ENCODE peak calls at places on chromosomes 7 and 10, in seven cellular contexts. One of them, this sample, is unnamed.

GRCh38 chr7:28986028-28986427 is 27.9 kb upstream of the TRIL start:
- DNase-seq in CD8-positive, alpha-beta T cell: no peak
- DNase-seq in left ventricle myocardium inferior: no peak
- DNase-seq in Peyer's patch: no peak
- DNase-seq in heart right ventricle: no peak
- DNase-seq in neural progenitor cell: no peak
- DNase-seq in brain microvascular endothelial cell: no peak
- DNase-seq in this sample: no peak

GRCh38 chr7:137501561-137501960 is 158.0 kb upstream of the PTN start:
- DNase-seq in brain microvascular endothelial cell: no peak
- DNase-seq in neural progenitor cell: no peak
- DNase-seq in heart right ventricle: no peak
- DNase-seq in left ventricle myocardium inferior: no peak
- DNase-seq in Peyer's patch: no peak
- DNase-seq in CD8-positive, alpha-beta T cell: no peak
- DNase-seq in this sample: no peak

GRCh38 chr7:5289345-5289744 is 6.6 kb downstream of the SLC29A4 start:
- DNase-seq in brain microvascular endothelial cell: no peak
- DNase-seq in CD8-positive, alpha-beta T cell: no peak
- DNase-seq in Peyer's patch: no peak
- DNase-seq in heart right ventricle: no peak
- DNase-seq in left ventricle myocardium inferior: no peak
- DNase-seq in neural progenitor cell: no peak
- DNase-seq in this sample: no peak

GRCh38 chr10:72243822-72244437 is 27.9 kb upstream of the ASCC1 start:
- DNase-seq in heart right ventricle: peak; percentile 38
- DNase-seq in left ventricle myocardium inferior: peak; percentile 68
- DNase-seq in neural progenitor cell: no peak
- DNase-seq in brain microvascular endothelial cell: peak; percentile 89
- DNase-seq in CD8-positive, alpha-beta T cell: no peak
- DNase-seq in Peyer's patch: no peak
- DNase-seq in this sample: peak; percentile 94

GRCh38 chr7:10225265-10225664 is 748.4 kb upstream of the PHF14 start:
- DNase-seq in Peyer's patch: no peak
- DNase-seq in heart right ventricle: no peak
- DNase-seq in brain microvascular endothelial cell: no peak
- DNase-seq in neural progenitor cell: peak; percentile 26
- DNase-seq in left ventricle myocardium inferior: no peak
- DNase-seq in CD8-positive, alpha-beta T cell: no peak
- DNase-seq in this sample: no peak

GRCh38 chr7:135714534-135715009 is 13.4 kb downstream of the SLC13A4 start:
- DNase-seq in Peyer's patch: no peak
- DNase-seq in left ventricle myocardium inferior: no peak
- DNase-seq in heart right ventricle: no peak
- DNase-seq in brain microvascular endothelial cell: peak; percentile 58
- DNase-seq in neural progenitor cell: peak; percentile 76
- DNase-seq in CD8-positive, alpha-beta T cell: no peak
- DNase-seq in this sample: no peak

GRCh38 chr7:55233001-55233400 is 132.1 kb upstream of the LANCL2 start:
- DNase-seq in brain microvascular endothelial cell: no peak
- DNase-seq in CD8-positive, alpha-beta T cell: no peak
- DNase-seq in Peyer's patch: no peak
- DNase-seq in neural progenitor cell: no peak
- DNase-seq in heart right ventricle: no peak
- DNase-seq in left ventricle myocardium inferior: no peak
- DNase-seq in this sample: no peak

GRCh38 chr10:7696545-7696944 is 6.6 kb upstream of the ITIH2 start:
- DNase-seq in left ventricle myocardium inferior: peak; percentile 55
- DNase-seq in CD8-positive, alpha-beta T cell: no peak
- DNase-seq in heart right ventricle: peak; percentile 53
- DNase-seq in Peyer's patch: no peak
- DNase-seq in neural progenitor cell: no peak
- DNase-seq in brain microvascular endothelial cell: no peak
- DNase-seq in this sample: no peak

GRCh38 chr7:139731802-139732470 is 45.9 kb downstream of the HIPK2 start:
- DNase-seq in left ventricle myocardium inferior: peak; percentile 82
- DNase-seq in CD8-positive, alpha-beta T cell: no peak
- DNase-seq in brain microvascular endothelial cell: peak; percentile 92
- DNase-seq in heart right ventricle: peak; percentile 76
- DNase-seq in neural progenitor cell: no peak
- DNase-seq in Peyer's patch: peak; percentile 81
- DNase-seq in this sample: peak; percentile 98

GRCh38 chr10:95172851-95173250 is 21.2 kb upstream of the ACSM6 start:
- DNase-seq in brain microvascular endothelial cell: no peak
- DNase-seq in heart right ventricle: no peak
- DNase-seq in neural progenitor cell: no peak
- DNase-seq in left ventricle myocardium inferior: no peak
- DNase-seq in CD8-positive, alpha-beta T cell: no peak
- DNase-seq in Peyer's patch: no peak
- DNase-seq in this sample: no peak

GRCh38 chr7:55534262-55534915 is 37.9 kb downstream of the VOPP1 start:
- DNase-seq in Peyer's patch: no peak
- DNase-seq in left ventricle myocardium inferior: no peak
- DNase-seq in CD8-positive, alpha-beta T cell: peak; percentile 58
- DNase-seq in brain microvascular endothelial cell: peak; percentile 40
- DNase-seq in heart right ventricle: no peak
- DNase-seq in neural progenitor cell: no peak
- DNase-seq in this sample: no peak

GRCh38 chr7:23864984-23865383 is 155.0 kb downstream of the STK31 start:
- DNase-seq in CD8-positive, alpha-beta T cell: no peak
- DNase-seq in neural progenitor cell: no peak
- DNase-seq in left ventricle myocardium inferior: no peak
- DNase-seq in Peyer's patch: no peak
- DNase-seq in heart right ventricle: no peak
- DNase-seq in brain microvascular endothelial cell: peak; percentile 64
- DNase-seq in this sample: no peak

GRCh38 chr7:5546626-5547025 is 123.0 kb upstream of the TNRC18 start:
- DNase-seq in left ventricle myocardium inferior: peak; percentile 71
- DNase-seq in brain microvascular endothelial cell: no peak
- DNase-seq in heart right ventricle: peak; percentile 60
- DNase-seq in neural progenitor cell: no peak
- DNase-seq in CD8-positive, alpha-beta T cell: no peak
- DNase-seq in Peyer's patch: no peak
- DNase-seq in this sample: no peak

GRCh38 chr7:420142-421055 is 99.2 kb downstream of the PDGFA start:
- DNase-seq in neural progenitor cell: no peak
- DNase-seq in heart right ventricle: no peak
- DNase-seq in Peyer's patch: peak; percentile 25
- DNase-seq in brain microvascular endothelial cell: no peak
- DNase-seq in CD8-positive, alpha-beta T cell: no peak
- DNase-seq in left ventricle myocardium inferior: peak; percentile 4
- DNase-seq in this sample: no peak

DNA sequence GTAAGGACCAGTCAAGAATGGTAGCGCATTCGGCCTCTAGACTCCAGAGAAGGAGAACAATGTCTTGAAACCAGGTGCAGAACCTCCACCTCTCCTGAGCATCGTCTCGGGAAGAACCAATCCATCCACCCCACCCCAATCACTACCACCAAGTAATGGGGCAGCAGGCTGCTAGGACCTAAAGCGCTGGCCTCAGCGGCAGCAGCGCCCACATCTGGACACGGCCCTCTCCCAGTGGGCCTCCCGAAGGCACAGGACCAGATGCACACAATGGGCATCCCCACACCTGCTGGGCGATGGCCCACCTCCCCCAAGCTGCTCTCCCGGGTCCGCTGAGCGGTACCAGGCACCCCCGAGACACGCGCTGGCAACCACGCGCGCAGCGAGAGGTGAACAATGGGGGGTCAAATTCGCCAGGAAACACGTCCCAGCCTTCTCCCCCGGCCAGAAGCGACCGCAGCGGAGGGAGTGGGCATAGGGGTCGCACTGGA is 631 bp downstream of the CTTNBP2 start:
- DNase-seq in neural progenitor cell: peak; percentile 68
- DNase-seq in brain microvascular endothelial cell: peak; percentile 2
- DNase-seq in heart right ventricle: peak; percentile 18
- DNase-seq in Peyer's patch: no peak
- DNase-seq in left ventricle myocardium inferior: peak; percentile 29
- DNase-seq in CD8-positive, alpha-beta T cell: no peak
- DNase-seq in this sample: no peak
- H3K4me3 ChIP-seq in neural progenitor cell: peak overlapping the region; percentile 99
- H3K4me3 ChIP-seq in brain microvascular endothelial cell: peak overlapping the region; percentile 74
- H3K4me3 ChIP-seq in heart right ventricle: peak overlapping the region; percentile 90
- H3K4me3 ChIP-seq in Peyer's patch: peak overlapping the region; percentile 77
- H3K4me3 ChIP-seq in left ventricle myocardium inferior: peak overlapping the region; percentile 93
- H3K4me3 ChIP-seq in CD8-positive, alpha-beta T cell: no peak overlapping the region
- H3K4me3 ChIP-seq in this sample: peak overlapping the region; percentile 81

GRCh38 chr7:99232082-99232770 is 24.3 kb upstream of the KPNA7 start:
- DNase-seq in CD8-positive, alpha-beta T cell: no peak
- DNase-seq in left ventricle myocardium inferior: no peak
- DNase-seq in Peyer's patch: no peak
- DNase-seq in heart right ventricle: no peak
- DNase-seq in neural progenitor cell: no peak
- DNase-seq in brain microvascular endothelial cell: no peak
- DNase-seq in this sample: no peak

GRCh38 chr7:99234185-99234584 is 26.3 kb upstream of the KPNA7 start:
- DNase-seq in Peyer's patch: no peak
- DNase-seq in neural progenitor cell: no peak
- DNase-seq in left ventricle myocardium inferior: no peak
- DNase-seq in heart right ventricle: no peak
- DNase-seq in CD8-positive, alpha-beta T cell: no peak
- DNase-seq in brain microvascular endothelial cell: no peak
- DNase-seq in this sample: no peak

GRCh38 chr7:99238558-99239341 is 30.8 kb upstream of the KPNA7 start:
- DNase-seq in neural progenitor cell: no peak
- DNase-seq in left ventricle myocardium inferior: no peak
- DNase-seq in brain microvascular endothelial cell: no peak
- DNase-seq in CD8-positive, alpha-beta T cell: no peak
- DNase-seq in heart right ventricle: no peak
- DNase-seq in Peyer's patch: no peak
- DNase-seq in this sample: no peak

DNA sequence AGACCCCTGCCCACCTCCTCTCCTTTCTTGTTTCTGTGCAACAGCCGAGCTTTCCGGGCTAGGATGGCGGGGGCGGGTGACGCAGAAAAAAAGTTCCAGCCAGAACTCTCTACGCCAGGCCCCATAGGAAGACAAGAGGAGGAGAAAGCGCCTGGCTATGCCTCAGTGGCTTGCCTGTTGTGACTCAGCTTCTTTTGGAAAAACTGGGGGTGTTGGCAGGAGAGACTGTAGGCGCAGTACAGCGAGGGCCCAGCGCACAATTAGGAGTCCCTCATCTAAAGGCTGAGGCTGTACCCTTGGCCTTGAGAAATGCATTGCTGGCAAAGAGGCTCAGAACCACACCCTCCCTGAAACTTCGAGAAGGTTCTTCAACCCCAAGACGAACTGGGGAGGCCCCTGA is 28.0 kb upstream of the KPNA7 start:
- DNase-seq in left ventricle myocardium inferior: no peak
- DNase-seq in neural progenitor cell: no peak
- DNase-seq in brain microvascular endothelial cell: no peak
- DNase-seq in Peyer's patch: no peak
- DNase-seq in CD8-positive, alpha-beta T cell: no peak
- DNase-seq in heart right ventricle: no peak
- DNase-seq in this sample: no peak
- H3K36me3 ChIP-seq in left ventricle myocardium inferior: no peaks in the 10 kb centered on the region
- H3K36me3 ChIP-seq in neural progenitor cell: no peaks in the 10 kb centered on the region
- H3K36me3 ChIP-seq in brain microvascular endothelial cell: no peaks in the 10 kb centered on the region
- H3K36me3 ChIP-seq in Peyer's patch: no peaks in the 10 kb centered on the region
- H3K36me3 ChIP-seq in CD8-positive, alpha-beta T cell: no peaks in the 10 kb centered on the region
- H3K36me3 ChIP-seq in heart right ventricle: no peaks in the 10 kb centered on the region
- H3K36me3 ChIP-seq in this sample: no peaks in the 10 kb centered on the region

GRCh38 chr7:50663396-50664102 is 98.3 kb upstream of the DDC start:
- DNase-seq in left ventricle myocardium inferior: no peak
- DNase-seq in neural progenitor cell: no peak
- DNase-seq in heart right ventricle: no peak
- DNase-seq in Peyer's patch: no peak
- DNase-seq in brain microvascular endothelial cell: no peak
- DNase-seq in CD8-positive, alpha-beta T cell: no peak
- DNase-seq in this sample: no peak
- H3K27ac ChIP-seq in left ventricle myocardium inferior: peak overlapping the region; percentile 49
- H3K27ac ChIP-seq in neural progenitor cell: no peak overlapping the region
- H3K27ac ChIP-seq in heart right ventricle: no peak overlapping the region
- H3K27ac ChIP-seq in Peyer's patch: peak overlapping the region; percentile 13
- H3K27ac ChIP-seq in brain microvascular endothelial cell: no peak overlapping the region
- H3K27ac ChIP-seq in CD8-positive, alpha-beta T cell: no peak overlapping the region
- H3K27ac ChIP-seq in this sample: peak overlapping the region; percentile 85

GRCh38 chr7:8175929-8176369 is 86.0 kb downstream of the ICA1 start:
- DNase-seq in heart right ventricle: no peak
- DNase-seq in neural progenitor cell: no peak
- DNase-seq in left ventricle myocardium inferior: no peak
- DNase-seq in CD8-positive, alpha-beta T cell: no peak
- DNase-seq in Peyer's patch: no peak
- DNase-seq in brain microvascular endothelial cell: no peak
- DNase-seq in this sample: no peak

GRCh38 chr7:8168336-8168735 is 93.6 kb downstream of the ICA1 start:
- DNase-seq in left ventricle myocardium inferior: no peak
- DNase-seq in brain microvascular endothelial cell: no peak
- DNase-seq in heart right ventricle: no peak
- DNase-seq in neural progenitor cell: no peak
- DNase-seq in CD8-positive, alpha-beta T cell: no peak
- DNase-seq in Peyer's patch: no peak
- DNase-seq in this sample: no peak

GRCh38 chr7:8176370-8177081 is 85.4 kb downstream of the ICA1 start:
- DNase-seq in heart right ventricle: no peak
- DNase-seq in Peyer's patch: no peak
- DNase-seq in brain microvascular endothelial cell: no peak
- DNase-seq in CD8-positive, alpha-beta T cell: peak; percentile 80
- DNase-seq in neural progenitor cell: no peak
- DNase-seq in left ventricle myocardium inferior: no peak
- DNase-seq in this sample: no peak

GRCh38 chr7:8177109-8177933 is 84.6 kb downstream of the ICA1 start:
- DNase-seq in heart right ventricle: no peak
- DNase-seq in Peyer's patch: no peak
- DNase-seq in brain microvascular endothelial cell: no peak
- DNase-seq in neural progenitor cell: no peak
- DNase-seq in left ventricle myocardium inferior: no peak
- DNase-seq in CD8-positive, alpha-beta T cell: no peak
- DNase-seq in this sample: no peak

DNA sequence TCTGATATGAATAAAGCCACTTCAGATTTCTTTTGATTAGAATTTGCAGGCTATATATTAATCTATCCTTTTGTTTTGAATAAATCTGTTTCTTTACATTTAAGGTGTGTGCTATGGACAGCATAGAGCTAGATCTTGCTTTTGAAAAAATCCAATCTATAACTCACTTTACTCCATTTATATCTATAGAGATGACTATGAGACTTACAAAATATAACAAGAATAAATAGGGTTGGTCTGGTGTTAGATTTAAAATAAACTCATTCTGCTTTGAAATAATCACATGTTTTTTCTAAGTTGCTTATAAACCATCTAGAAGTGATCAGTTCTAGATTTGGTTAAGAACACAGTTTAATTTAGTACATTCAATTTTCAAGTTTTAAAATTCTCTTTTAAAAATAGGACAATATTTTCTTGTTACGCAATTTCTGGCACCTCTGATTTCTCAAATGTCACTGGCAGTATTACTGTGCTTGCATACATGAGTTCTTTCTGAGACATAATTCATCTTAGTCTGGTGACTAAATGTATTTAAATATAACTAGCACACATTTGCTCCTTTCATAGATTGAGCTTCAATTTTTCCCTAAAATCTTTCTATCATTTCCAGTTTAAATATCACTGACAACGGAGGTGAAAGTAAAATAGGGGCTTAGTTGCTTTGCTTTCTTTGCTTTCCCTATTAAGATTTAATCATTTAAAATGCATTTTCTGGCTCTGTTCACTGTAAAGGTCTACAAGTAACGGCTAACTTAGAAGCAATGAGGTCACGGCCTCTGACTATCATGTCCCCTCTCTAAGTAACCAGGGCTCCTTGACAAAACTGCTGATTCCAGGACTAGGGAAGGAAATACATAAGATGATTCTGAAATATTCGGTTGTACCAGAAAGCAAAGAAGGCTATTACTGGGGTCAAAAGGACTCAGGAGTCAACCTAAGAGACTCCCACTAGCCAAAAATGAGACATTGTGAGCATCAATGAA is 89.3 kb downstream of the ICA1 start:
- DNase-seq in heart right ventricle: no peak
- DNase-seq in Peyer's patch: no peak
- DNase-seq in neural progenitor cell: no peak
- DNase-seq in left ventricle myocardium inferior: no peak
- DNase-seq in brain microvascular endothelial cell: no peak
- DNase-seq in CD8-positive, alpha-beta T cell: no peak
- DNase-seq in this sample: no peak
- H3K4me3 ChIP-seq in heart right ventricle: no peak overlapping the region
- H3K4me3 ChIP-seq in Peyer's patch: no peak overlapping the region
- H3K4me3 ChIP-seq in neural progenitor cell: no peak overlapping the region
- H3K4me3 ChIP-seq in left ventricle myocardium inferior: no peak overlapping the region
- H3K4me3 ChIP-seq in brain microvascular endothelial cell: no peak overlapping the region
- H3K4me3 ChIP-seq in CD8-positive, alpha-beta T cell: no peak overlapping the region
- H3K4me3 ChIP-seq in this sample: no peak overlapping the region

This sample was measured in right atrium auricular region.